ENCODE peak calls at places on chromosomes 7 and 10, in five cellular contexts. J is IMR-90; H is CD4-positive, alpha-beta memory T cell; F is CD8-positive, alpha-beta T cell; N is right lobe of liver. U is an unnamed sample. For H3K4me1, the result is how much of the 10 kb centered on the place peaks cover.

GRCh38 chr10:6141296-6142151 is 52.7 kb downstream of the RBM17 start:
- DNase-seq in F (no peak), N (peak), J (peak), H (peak), U (peak)

GRCh38 chr7:140035400-140036223 is 27.1 kb downstream of the PARP12 start:
- DNase-seq in N (no peak), F (no peak), H (no peak), J (peak), U (no peak)

GRCh38 chr7:18400726-18401125 is 94.8 kb upstream of the HDAC9 start:
- DNase-seq in H (no peak), F (no peak), N (no peak), J (peak), U (no peak)

GRCh38 chr10:3048114-3049019 is 19.0 kb upstream of the PFKP start:
- DNase-seq in J (peak), H (no peak), N (no peak), F (no peak), U (no peak)

GRCh38 chr10:26357203-26357602 is 80.9 kb upstream of the APBB1IP start:
- DNase-seq in J (no peak), H (no peak), N (no peak), F (no peak), U (no peak)

GRCh38 chr10:125213541-125214282 is 53.3 kb upstream of the CTBP2 start:
- DNase-seq in J (no peak), N (no peak), F (no peak), H (no peak), U (no peak)

GRCh38 chr10:108180883-108181282 is 1016.4 kb upstream of the SORCS1 start:
- DNase-seq in N (no peak), H (no peak), F (no peak), J (no peak), U (no peak)

GRCh38 chr10:71337219-71337625 is 18.2 kb downstream of the SLC29A3 start:
- DNase-seq in N (peak), F (no peak), H (no peak), J (no peak), U (no peak)

GRCh38 chr10:99548041-99548530 is 15.3 kb downstream of the NKX2-3 start:
- DNase-seq in J (peak), H (no peak), N (no peak), F (no peak), U (no peak)

GRCh38 chr7:131231381-131232220 is 96.1 kb upstream of the MKLN1 start:
- DNase-seq in F (peak), J (peak), N (no peak), H (peak), U (peak)

GRCh38 chr10:123519861-123520260 is 146.3 kb upstream of the GPR26 start:
- DNase-seq in J (no peak), N (no peak), F (peak), H (no peak), U (no peak)

GRCh38 chr10:48237225-48237855 is 37.2 kb downstream of the FRMPD2 start:
- DNase-seq in J (no peak), N (no peak), F (no peak), H (no peak), U (no peak)

GRCh38 chr10:29501692-29502091 is 133.1 kb downstream of the SVIL start:
- DNase-seq in H (no peak), F (no peak), N (no peak), J (peak), U (no peak)

GRCh38 chr10:31148955-31149354 is 117.3 kb upstream of the ZNF438 start:
- DNase-seq in H (no peak), N (no peak), J (no peak), F (no peak), U (no peak)

GRCh38 chr10:27743736-27744477 is 1.7 kb downstream of the MKX start:
- DNase-seq in J (peak), F (no peak), N (no peak), H (no peak), U (no peak)

GRCh38 chr10:26407406-26407969 is 30.7 kb upstream of the APBB1IP start:
- DNase-seq in H (no peak), F (no peak), N (no peak), J (no peak), U (no peak)

GRCh38 chr10:61786728-61787127 is 114.8 kb upstream of the ARID5B start:
- DNase-seq in J (peak), F (no peak), H (no peak), N (no peak), U (no peak)

GRCh38 chr7:30090111-30090510 is 44.7 kb upstream of the MTURN start:
- DNase-seq in H (no peak), J (no peak), N (no peak), F (no peak), U (no peak)

GRCh38 chr7:113087278-113087998 is 811 bp upstream of the GPR85 start:
- DNase-seq in F (no peak), H (no peak), J (peak), N (no peak), U (no peak)

GRCh38 chr7:136931169-136931867 is 62.9 kb downstream of the CHRM2 start:
- DNase-seq in N (no peak), H (no peak), F (no peak), J (no peak), U (no peak)

GRCh38 chr10:34575882-34576281 is 239.2 kb downstream of the PARD3 start:
- DNase-seq in H (no peak), J (peak), F (no peak), N (no peak), U (no peak)

GRCh38 chr10:107831772-107832171 is 667.3 kb upstream of the SORCS1 start:
- DNase-seq in N (no peak), J (no peak), H (no peak), F (no peak), U (no peak)

GRCh38 chr10:101656915-101657314 is 38.1 kb downstream of the FBXW4 start:
- DNase-seq in N (no peak), J (no peak), F (no peak), H (no peak), U (no peak)

GRCh38 chr10:112583236-112583919 is 136.4 kb downstream of the VTI1A start:
- DNase-seq in H (no peak), F (no peak), N (no peak), J (no peak), U (no peak)

GRCh38 chr10:69439350-69439739 is 11.9 kb upstream of the TSPAN15 start:
- DNase-seq in F (no peak), J (no peak), N (no peak), H (no peak), U (no peak)

GRCh38 chr10:93947055-93947454 is 46.7 kb upstream of the PLCE1 start:
- DNase-seq in N (no peak), J (peak), H (no peak), F (no peak), U (no peak)

GRCh38 chr7:37942934-37943610 is 22.6 kb downstream of the EPDR1 start:
- DNase-seq in F (no peak), J (no peak), H (no peak), N (peak), U (no peak)

GRCh38 chr7:30309302-30309701 is 24.9 kb downstream of the ZNRF2 start:
- DNase-seq in F (no peak), H (no peak), J (no peak), N (no peak), U (no peak)

GRCh38 chr7:129225931-129226572 is 1.2 kb downstream of the AHCYL2 start:
- DNase-seq in H (no peak), N (no peak), F (no peak), J (peak), U (no peak)

GRCh38 chr10:132319853-132320669 is 11.9 kb upstream of the LRRC27 start:
- DNase-seq in F (no peak), H (no peak), N (no peak), J (peak), U (no peak)

GRCh38 chr7:134562136-134562535 is 13.2 kb downstream of the AKR1B15 start:
- DNase-seq in J (peak), F (peak), N (no peak), H (peak), U (no peak)

GRCh38 chr10:80518143-80518806 is 19.4 kb upstream of the SH2D4B start:
- DNase-seq in J (no peak), N (no peak), F (no peak), H (no peak), U (no peak)

GRCh38 chr10:96288151-96288621 is 16.0 kb upstream of the DNTT start:
- DNase-seq in F (no peak), J (no peak), H (no peak), N (no peak), U (peak)

GRCh38 chr10:96290368-96291133 is 13.7 kb upstream of the DNTT start:
- DNase-seq in J (no peak), N (no peak), H (no peak), F (no peak), U (no peak)

GRCh38 chr10:96289218-96289910 is 14.9 kb upstream of the DNTT start:
- DNase-seq in H (no peak), F (no peak), N (no peak), J (no peak), U (no peak)

GRCh38 chr10:96295475-96295874 is 8.8 kb upstream of the DNTT start:
- DNase-seq in H (no peak), F (no peak), N (no peak), J (no peak), U (no peak)

GRCh38 chr10:96292971-96293909 is 11.0 kb upstream of the DNTT start:
- DNase-seq in F (peak), J (peak), H (peak), N (peak), U (peak)
- H3K4me1 ChIP-seq in F (under half), J (under half), H (under half), N (under half), U (under half)

DNA sequence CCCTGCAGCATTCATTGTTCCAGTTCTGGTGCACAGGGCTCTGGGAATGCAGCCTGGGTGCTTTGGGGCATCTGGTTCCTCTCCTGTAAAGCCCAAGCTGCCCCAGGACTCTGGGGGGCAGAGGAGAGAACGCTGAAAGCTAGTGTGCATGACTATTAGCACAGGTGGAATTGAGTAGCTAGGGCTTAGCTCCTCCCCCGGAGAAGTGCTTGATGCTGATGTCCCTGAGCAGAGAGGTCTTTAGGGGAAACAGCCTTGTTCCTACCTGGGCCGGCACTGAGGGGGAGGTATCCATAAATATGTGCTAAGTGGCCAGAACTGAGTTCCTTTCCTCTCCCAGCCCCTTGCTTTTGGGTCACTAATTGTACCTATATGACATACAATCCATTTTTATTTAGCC is 3.9 kb downstream of the ADCY1 start:
- DNase-seq in J (no peak), H (no peak), N (no peak), F (no peak), U (no peak)
- H3K4me1 ChIP-seq in J (under half), H (under half), N (under half), F (under half), U (under half)

GRCh38 chr7:50684702-50685074 is 98.0 kb downstream of the GRB10 start:
- DNase-seq in F (no peak), H (no peak), J (no peak), N (no peak), U (no peak)

GRCh38 chr7:50682573-50682972 is 100.1 kb downstream of the GRB10 start:
- DNase-seq in J (no peak), N (no peak), F (no peak), H (no peak), U (no peak)

GRCh38 chr7:50681451-50682045 is 101.1 kb downstream of the GRB10 start:
- DNase-seq in F (no peak), N (no peak), J (no peak), H (no peak), U (no peak)

GRCh38 chr7:50684011-50684701 is 98.5 kb downstream of the GRB10 start:
- DNase-seq in F (no peak), H (no peak), N (peak), J (no peak), U (no peak)

DNA sequence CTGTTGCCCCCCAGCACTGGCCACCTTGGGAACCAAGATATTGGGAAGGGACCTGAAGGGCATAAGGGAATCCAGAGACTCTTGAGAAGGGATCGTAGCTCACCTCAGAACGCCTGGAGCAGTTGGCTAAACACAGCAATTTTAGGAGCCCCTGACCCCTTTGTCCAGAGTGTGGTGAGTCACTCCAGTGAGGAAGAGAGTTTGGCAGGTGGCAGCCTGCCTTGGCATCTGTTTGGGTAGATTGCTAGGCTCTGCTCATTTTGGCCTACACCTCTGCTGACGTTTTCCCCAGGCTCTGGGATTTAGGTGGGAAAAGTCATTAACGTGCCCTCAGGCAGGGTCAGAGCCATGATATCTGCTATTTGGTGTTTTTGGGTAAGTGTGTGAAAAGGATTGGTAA is 100.6 kb downstream of the GRB10 start:
- DNase-seq in J (no peak), N (peak), H (no peak), F (no peak), U (no peak)
- H3K4me1 ChIP-seq in J (under half), N (under half), H (under half), F (under half), U (under half)

GRCh38 chr7:6536262-6536770 is 14.9 kb downstream of the GRID2IP start:
- DNase-seq in N (no peak), J (no peak), H (no peak), F (no peak), U (no peak)

GRCh38 chr7:6536899-6537298 is 14.4 kb downstream of the GRID2IP start:
- DNase-seq in H (no peak), N (no peak), F (no peak), J (no peak), U (no peak)

GRCh38 chr7:6532516-6532915 is 18.7 kb downstream of the GRID2IP start:
- DNase-seq in F (no peak), H (no peak), N (no peak), J (no peak), U (no peak)

GRCh38 chr7:6531492-6532279 is 19.6 kb downstream of the GRID2IP start:
- DNase-seq in F (no peak), H (no peak), J (no peak), N (no peak), U (no peak)

GRCh38 chr7:6533893-6534804 is 17.1 kb downstream of the GRID2IP start:
- DNase-seq in F (no peak), N (no peak), H (no peak), J (no peak), U (no peak)
- H3K4me1 ChIP-seq in F (under half), N (under half), H (under half), J (under half), U (under half)

DNA sequence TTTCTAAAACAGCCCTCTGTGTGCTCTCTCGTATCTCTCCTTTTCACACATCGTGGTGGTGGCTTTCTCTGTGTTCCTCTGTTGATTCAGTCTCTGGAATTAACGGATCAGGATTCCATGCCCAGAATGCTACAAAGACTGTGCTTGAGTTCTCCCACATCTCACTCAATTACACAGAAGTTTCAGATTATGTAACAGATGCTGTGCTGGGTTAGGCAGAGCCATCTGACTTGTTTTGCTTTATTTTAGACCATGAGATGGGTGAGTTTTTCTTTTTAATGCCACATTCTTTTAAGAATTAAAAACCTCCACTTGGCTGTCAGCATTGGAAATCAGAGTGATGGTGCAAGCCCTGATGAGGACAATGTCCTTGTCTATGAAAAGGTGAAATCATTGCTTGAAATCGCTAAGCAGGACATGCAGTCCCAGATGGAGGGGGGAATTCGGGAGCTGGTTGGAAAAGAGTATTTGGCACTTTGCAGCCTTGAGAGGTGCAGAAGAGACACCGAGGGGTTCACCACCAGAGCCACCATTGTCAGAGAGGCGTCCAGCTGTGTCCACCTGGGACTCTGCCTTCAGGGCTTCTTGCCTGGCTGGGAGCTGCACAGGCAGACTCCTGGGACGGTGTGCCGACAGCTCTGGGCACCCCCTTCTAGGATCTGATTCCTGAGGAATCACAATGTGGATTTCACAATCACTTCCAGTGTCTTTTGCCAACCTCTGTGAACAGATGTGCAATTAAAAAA is 80.4 kb downstream of the EGFR start:
- DNase-seq in N (no peak), J (peak), H (no peak), F (no peak), U (no peak)
- H3K4me1 ChIP-seq in N (under half), J (under half), H (under half), F (under half), U (under half)

U was measured in CD4-positive, CD25-positive, alpha-beta regulatory T cell.